ENCODE peak calls at places on chromosomes 7 and 10, in nine cellular contexts. Q, O, R, X, H, J, Y, E and D are unnamed samples.

GRCh38 chr7:102973096-102973802 is 60.4 kb downstream of the LRRC17 start:
- DNase-seq in Q (no peak), O (no peak), R (no peak), X (peak), H (no peak), J (peak), Y (no peak), E (no peak), D (no peak)

GRCh38 chr7:153006911-153007310 is 247.4 kb downstream of the ACTR3B start:
- DNase-seq in Q (no peak), O (no peak), R (no peak), X (no peak), H (no peak), J (no peak), Y (no peak), E (no peak), D (no peak)

GRCh38 chr7:37311282-37311868 is 137.3 kb downstream of the ELMO1 start:
- DNase-seq in Q (peak), O (peak), R (no peak), X (no peak), H (no peak), J (peak), Y (peak), E (no peak), D (peak)

GRCh38 chr7:155132431-155132830 is 62.3 kb downstream of the HTR5A start:
- DNase-seq in Q (no peak), O (no peak), R (no peak), X (no peak), H (no peak), J (no peak), Y (no peak), E (no peak), D (no peak)

GRCh38 chr10:122894261-122894944 is 15.0 kb upstream of the FAM24B start:
- DNase-seq in Q (no peak), O (no peak), R (no peak), X (no peak), H (no peak), J (no peak), Y (no peak), E (no peak), D (no peak)

GRCh38 chr7:130127404-130128395 is 57.4 kb downstream of the KLHDC10 start:
- DNase-seq in Q (no peak), O (no peak), R (no peak), X (no peak), H (no peak), J (peak), Y (no peak), E (no peak), D (no peak)

GRCh38 chr7:143913945-143914615 is 12.1 kb upstream of the TCAF1 start:
- DNase-seq in Q (no peak), O (no peak), R (no peak), X (no peak), H (no peak), J (no peak), Y (no peak), E (no peak), D (no peak)

GRCh38 chr7:49245062-49245461 is 320.7 kb downstream of the CDC14C start:
- DNase-seq in Q (no peak), O (no peak), R (no peak), X (no peak), H (no peak), J (no peak), Y (no peak), E (no peak), D (no peak)

GRCh38 chr7:36040679-36041078 is 112.4 kb upstream of the EEPD1 start:
- DNase-seq in Q (no peak), O (no peak), R (no peak), X (no peak), H (no peak), J (peak), Y (no peak), E (no peak), D (no peak)

GRCh38 chr7:4233146-4233545 is 448.9 kb upstream of the FOXK1 start:
- DNase-seq in Q (no peak), O (no peak), R (no peak), X (no peak), H (no peak), J (no peak), Y (no peak), E (no peak), D (no peak)

GRCh38 chr10:5776150-5776880 is 36.9 kb downstream of the GDI2 start:
- DNase-seq in Q (no peak), O (peak), R (no peak), X (no peak), H (no peak), J (peak), Y (no peak), E (no peak), D (no peak)

GRCh38 chr7:134462337-134462925 is 3.5 kb upstream of the AKR1B1 start:
- DNase-seq in Q (no peak), O (no peak), R (no peak), X (no peak), H (no peak), J (peak), Y (no peak), E (no peak), D (no peak)

GRCh38 chr10:116098411-116099019 is 174.5 kb downstream of the GFRA1 start:
- DNase-seq in Q (no peak), O (no peak), R (no peak), X (no peak), H (no peak), J (no peak), Y (no peak), E (no peak), D (no peak)

GRCh38 chr7:43764039-43764789 is 5.7 kb downstream of the BLVRA start:
- DNase-seq in Q (peak), O (no peak), R (peak), X (peak), H (no peak), J (peak), Y (no peak), E (no peak), D (peak)

GRCh38 chr7:143362126-143362961 is at the start of gene FAM131B:
- DNase-seq in Q (peak), O (no peak), R (no peak), X (no peak), H (no peak), J (peak), Y (no peak), E (peak), D (peak)

GRCh38 chr10:52143338-52143737 is 170.7 kb upstream of the DKK1 start:
- DNase-seq in Q (no peak), O (no peak), R (no peak), X (no peak), H (no peak), J (no peak), Y (no peak), E (no peak), D (no peak)

GRCh38 chr7:97021443-97022261 is 3.0 kb downstream of the DLX5 start:
- DNase-seq in Q (no peak), O (no peak), R (no peak), X (no peak), H (no peak), J (peak), Y (no peak), E (no peak), D (no peak)

GRCh38 chr10:45160266-45160665 is 155.1 kb downstream of the OR13A1 start:
- DNase-seq in Q (no peak), O (no peak), R (no peak), X (no peak), H (no peak), J (peak), Y (no peak), E (no peak), D (no peak)

GRCh38 chr7:151373599-151373998 is 32.0 kb downstream of the NUB1 start:
- DNase-seq in Q (no peak), O (no peak), R (no peak), X (no peak), H (no peak), J (no peak), Y (no peak), E (no peak), D (no peak)

GRCh38 chr7:22351329-22351692 is 5.6 kb downstream of the RAPGEF5 start:
- DNase-seq in Q (no peak), O (no peak), R (no peak), X (no peak), H (no peak), J (no peak), Y (no peak), E (no peak), D (no peak)

GRCh38 chr10:7412482-7413251 is 1.8 kb upstream of the SFMBT2 start:
- DNase-seq in Q (peak), O (peak), R (peak), X (peak), H (peak), J (no peak), Y (no peak), E (peak), D (peak)

GRCh38 chr10:130243015-130243414 is 106.8 kb downstream of the GLRX3 start:
- DNase-seq in Q (no peak), O (no peak), R (no peak), X (no peak), H (no peak), J (no peak), Y (no peak), E (no peak), D (no peak)

GRCh38 chr10:132231656-132232552 is 45.2 kb downstream of the DPYSL4 start:
- DNase-seq in Q (peak), O (no peak), R (no peak), X (no peak), H (no peak), J (no peak), Y (no peak), E (no peak), D (peak)

GRCh38 chr7:20474244-20474643 is 141.2 kb upstream of the ABCB5 start:
- DNase-seq in Q (no peak), O (no peak), R (no peak), X (no peak), H (no peak), J (no peak), Y (no peak), E (no peak), D (no peak)

GRCh38 chr10:5344746-5345145 is 20.0 kb upstream of the UCN3 start:
- DNase-seq in Q (no peak), O (no peak), R (no peak), X (no peak), H (no peak), J (no peak), Y (no peak), E (no peak), D (no peak)

GRCh38 chr7:157370761-157371160 is 34.0 kb downstream of the DNAJB6 start:
- DNase-seq in Q (no peak), O (no peak), R (no peak), X (no peak), H (no peak), J (no peak), Y (no peak), E (no peak), D (no peak)

GRCh38 chr7:155420116-155420515 is 37.8 kb upstream of the EN2 start:
- DNase-seq in Q (no peak), O (no peak), R (no peak), X (no peak), H (no peak), J (no peak), Y (no peak), E (no peak), D (no peak)

GRCh38 chr10:85645851-85646250 is 720.7 kb downstream of the GRID1 start:
- DNase-seq in Q (no peak), O (no peak), R (no peak), X (no peak), H (no peak), J (no peak), Y (no peak), E (no peak), D (no peak)

GRCh38 chr7:96304573-96304972 is 17.3 kb downstream of the SLC25A13 start:
- DNase-seq in Q (no peak), O (no peak), R (no peak), X (no peak), H (no peak), J (no peak), Y (no peak), E (no peak), D (no peak)